ENCODE peak calls at places on chromosomes 13 and 19, in five cellular contexts. One of them, this sample, is unnamed.

GRCh38 chr13:23739597-23739996 is 149.6 kb downstream of the MIPEP start:
- DNase-seq in fibroblast of pulmonary artery: no peak
- DNase-seq in fibroblast of lung: no peak
- DNase-seq in cardiac muscle cell: no peak
- DNase-seq in pancreas: no peak
- DNase-seq in this sample: no peak

GRCh38 chr13:25046985-25047660 is 48.8 kb upstream of the PABPC3 start:
- DNase-seq in cardiac muscle cell: peak
- DNase-seq in fibroblast of pulmonary artery: peak
- DNase-seq in pancreas: no peak
- DNase-seq in fibroblast of lung: peak
- DNase-seq in this sample: no peak

GRCh38 chr19:21210037-21210621 is 68.3 kb downstream of the ZNF431 start:
- DNase-seq in pancreas: no peak
- DNase-seq in fibroblast of pulmonary artery: no peak
- DNase-seq in cardiac muscle cell: no peak
- DNase-seq in fibroblast of lung: no peak
- DNase-seq in this sample: no peak

GRCh38 chr19:15297416-15298224 is 34.7 kb downstream of the BRD4 start:
- DNase-seq in pancreas: no peak
- DNase-seq in fibroblast of lung: peak
- DNase-seq in fibroblast of pulmonary artery: peak
- DNase-seq in cardiac muscle cell: peak
- DNase-seq in this sample: no peak

GRCh38 chr13:31154939-31155338 is 6.8 kb downstream of the HSPH1 start:
- DNase-seq in fibroblast of pulmonary artery: no peak
- DNase-seq in cardiac muscle cell: no peak
- DNase-seq in pancreas: no peak
- DNase-seq in fibroblast of lung: no peak
- DNase-seq in this sample: no peak

GRCh38 chr13:26968431-26969335 is 202.9 kb downstream of the USP12 start:
- DNase-seq in fibroblast of pulmonary artery: no peak
- DNase-seq in cardiac muscle cell: peak
- DNase-seq in pancreas: peak
- DNase-seq in fibroblast of lung: peak
- DNase-seq in this sample: no peak

GRCh38 chr13:75541961-75542360 is 4.3 kb upstream of the COMMD6 start:
- DNase-seq in pancreas: no peak
- DNase-seq in fibroblast of pulmonary artery: no peak
- DNase-seq in fibroblast of lung: no peak
- DNase-seq in cardiac muscle cell: no peak
- DNase-seq in this sample: no peak

GRCh38 chr13:50708461-50708860 is 135.0 kb downstream of the DLEU7 start:
- DNase-seq in fibroblast of lung: no peak
- DNase-seq in pancreas: no peak
- DNase-seq in fibroblast of pulmonary artery: peak
- DNase-seq in cardiac muscle cell: peak
- DNase-seq in this sample: no peak

GRCh38 chr19:33703821-33704220 is 82.1 kb downstream of the CHST8 start:
- DNase-seq in pancreas: no peak
- DNase-seq in cardiac muscle cell: no peak
- DNase-seq in fibroblast of pulmonary artery: no peak
- DNase-seq in fibroblast of lung: no peak
- DNase-seq in this sample: peak

DNA sequence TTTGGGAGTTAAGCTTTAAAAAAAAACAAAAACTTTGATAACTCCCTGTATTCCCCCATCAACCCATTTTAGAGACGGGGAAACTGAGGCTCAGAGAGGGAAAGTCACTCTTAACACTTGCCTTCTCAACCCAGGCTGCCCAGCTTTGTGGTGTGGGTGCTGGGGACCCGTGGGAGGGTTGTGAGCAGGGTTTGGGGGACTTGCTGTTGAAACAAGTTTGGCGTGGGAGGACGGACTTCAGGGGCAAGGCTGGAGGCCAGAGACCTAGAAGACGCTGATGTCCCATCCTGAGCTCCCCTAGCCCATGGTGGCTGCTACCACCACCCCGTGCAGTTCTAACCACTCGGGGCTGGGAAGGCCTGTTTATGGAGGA is 747 bp upstream of the CACTIN start:
- DNase-seq in cardiac muscle cell: no peak
- DNase-seq in pancreas: peak
- DNase-seq in fibroblast of pulmonary artery: no peak
- DNase-seq in fibroblast of lung: no peak
- DNase-seq in this sample: no peak
- H3K4me3 ChIP-seq in cardiac muscle cell: no peak
- H3K4me3 ChIP-seq in pancreas: no peak
- H3K4me3 ChIP-seq in fibroblast of pulmonary artery: peak
- H3K4me3 ChIP-seq in fibroblast of lung: peak
- H3K4me3 ChIP-seq in this sample: peak

GRCh38 chr13:19961924-19962323 is 3.4 kb downstream of the ZMYM2 start:
- DNase-seq in fibroblast of lung: no peak
- DNase-seq in cardiac muscle cell: no peak
- DNase-seq in pancreas: no peak
- DNase-seq in fibroblast of pulmonary artery: no peak
- DNase-seq in this sample: no peak

GRCh38 chr13:19962894-19963293 is 4.4 kb downstream of the ZMYM2 start:
- DNase-seq in fibroblast of pulmonary artery: no peak
- DNase-seq in cardiac muscle cell: no peak
- DNase-seq in fibroblast of lung: no peak
- DNase-seq in pancreas: no peak
- DNase-seq in this sample: no peak

GRCh38 chr13:19959831-19960672 is 1.5 kb downstream of the ZMYM2 start:
- DNase-seq in cardiac muscle cell: peak
- DNase-seq in fibroblast of pulmonary artery: peak
- DNase-seq in fibroblast of lung: peak
- DNase-seq in pancreas: peak
- DNase-seq in this sample: peak

GRCh38 chr13:19960673-19961015 is 2.1 kb downstream of the ZMYM2 start:
- DNase-seq in cardiac muscle cell: peak
- DNase-seq in fibroblast of lung: no peak
- DNase-seq in fibroblast of pulmonary artery: peak
- DNase-seq in pancreas: no peak
- DNase-seq in this sample: no peak

DNA sequence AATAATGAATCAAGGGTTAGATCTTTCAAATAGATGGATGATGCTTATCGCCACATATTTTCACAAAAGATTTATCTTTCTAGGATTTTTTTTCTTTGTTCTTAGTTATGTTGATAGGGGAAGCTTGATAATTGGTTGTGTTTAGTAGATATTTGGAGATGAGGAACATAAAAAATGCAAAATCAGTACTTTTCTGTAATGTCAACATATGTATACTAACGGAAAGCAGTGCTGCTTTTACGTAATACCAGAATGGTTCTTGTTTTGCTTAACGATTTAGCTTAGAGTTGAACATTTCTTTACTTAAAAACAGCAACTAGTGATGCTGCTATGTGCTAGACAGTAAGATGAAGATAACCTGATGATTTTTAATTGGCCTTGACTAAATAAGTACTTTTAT is 3.0 kb downstream of the ZMYM2 start:
- DNase-seq in pancreas: no peak
- DNase-seq in fibroblast of pulmonary artery: peak
- DNase-seq in fibroblast of lung: no peak
- DNase-seq in cardiac muscle cell: no peak
- DNase-seq in this sample: no peak
- H3K4me3 ChIP-seq in pancreas: no peak
- H3K4me3 ChIP-seq in fibroblast of pulmonary artery: peak
- H3K4me3 ChIP-seq in fibroblast of lung: peak
- H3K4me3 ChIP-seq in cardiac muscle cell: peak
- H3K4me3 ChIP-seq in this sample: peak

GRCh38 chr13:71877280-71877653 is 10.3 kb upstream of the DACH1 start:
- DNase-seq in fibroblast of lung: peak
- DNase-seq in pancreas: no peak
- DNase-seq in fibroblast of pulmonary artery: no peak
- DNase-seq in cardiac muscle cell: no peak
- DNase-seq in this sample: no peak

GRCh38 chr13:71882120-71882519 is 15.1 kb upstream of the DACH1 start:
- DNase-seq in fibroblast of pulmonary artery: no peak
- DNase-seq in pancreas: no peak
- DNase-seq in cardiac muscle cell: no peak
- DNase-seq in fibroblast of lung: no peak
- DNase-seq in this sample: no peak

GRCh38 chr13:71879129-71879535 is 12.1 kb upstream of the DACH1 start:
- DNase-seq in fibroblast of pulmonary artery: peak
- DNase-seq in cardiac muscle cell: peak
- DNase-seq in fibroblast of lung: peak
- DNase-seq in pancreas: no peak
- DNase-seq in this sample: no peak

GRCh38 chr13:71880753-71881541 is 13.9 kb upstream of the DACH1 start:
- DNase-seq in cardiac muscle cell: peak
- DNase-seq in fibroblast of pulmonary artery: no peak
- DNase-seq in fibroblast of lung: peak
- DNase-seq in pancreas: no peak
- DNase-seq in this sample: no peak

DNA sequence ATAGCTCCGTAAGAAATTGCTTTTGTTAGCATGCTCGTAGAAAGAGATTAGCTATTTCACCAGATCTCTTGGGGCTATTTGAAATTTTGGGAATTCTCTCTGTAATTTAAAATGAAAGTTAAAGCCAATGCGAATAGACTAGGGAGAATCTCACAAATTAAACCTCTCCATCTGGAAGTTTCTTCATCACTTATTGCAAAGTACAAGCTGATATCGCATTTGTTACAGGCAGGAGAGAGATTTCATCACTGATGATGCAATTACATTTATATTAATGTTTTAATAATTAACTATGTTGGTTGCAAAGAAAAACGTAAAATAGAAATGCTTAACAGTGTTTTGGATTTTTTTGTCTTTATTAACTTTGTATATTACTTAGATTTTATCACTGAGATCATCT is 12.9 kb upstream of the DACH1 start:
- DNase-seq in cardiac muscle cell: no peak
- DNase-seq in pancreas: no peak
- DNase-seq in fibroblast of lung: no peak
- DNase-seq in fibroblast of pulmonary artery: no peak
- DNase-seq in this sample: no peak
- H3K4me3 ChIP-seq in cardiac muscle cell: no peak
- H3K4me3 ChIP-seq in pancreas: no peak
- H3K4me3 ChIP-seq in fibroblast of lung: no peak
- H3K4me3 ChIP-seq in fibroblast of pulmonary artery: no peak
- H3K4me3 ChIP-seq in this sample: no peak

GRCh38 chr13:111629457-111629856 is 309.0 kb downstream of the TEX29 start:
- DNase-seq in pancreas: no peak
- DNase-seq in fibroblast of lung: no peak
- DNase-seq in cardiac muscle cell: no peak
- DNase-seq in fibroblast of pulmonary artery: no peak
- DNase-seq in this sample: no peak
- H3K4me3 ChIP-seq in pancreas: no peak
- H3K4me3 ChIP-seq in fibroblast of lung: no peak
- H3K4me3 ChIP-seq in cardiac muscle cell: no peak
- H3K4me3 ChIP-seq in fibroblast of pulmonary artery: no peak
- H3K4me3 ChIP-seq in this sample: no peak

GRCh38 chr19:35120492-35120891 is 4.9 kb downstream of the FXYD3 start:
- DNase-seq in fibroblast of lung: peak
- DNase-seq in pancreas: no peak
- DNase-seq in fibroblast of pulmonary artery: peak
- DNase-seq in cardiac muscle cell: peak
- DNase-seq in this sample: no peak
- H3K4me3 ChIP-seq in fibroblast of lung: no peak
- H3K4me3 ChIP-seq in pancreas: no peak
- H3K4me3 ChIP-seq in fibroblast of pulmonary artery: no peak
- H3K4me3 ChIP-seq in cardiac muscle cell: no peak
- H3K4me3 ChIP-seq in this sample: no peak

GRCh38 chr19:1162404-1163282 is 11.4 kb downstream of the SBNO2 start:
- DNase-seq in cardiac muscle cell: no peak
- DNase-seq in fibroblast of lung: no peak
- DNase-seq in fibroblast of pulmonary artery: no peak
- DNase-seq in pancreas: no peak
- DNase-seq in this sample: no peak

GRCh38 chr19:1163283-1163933 is 10.7 kb downstream of the SBNO2 start:
- DNase-seq in pancreas: no peak
- DNase-seq in fibroblast of pulmonary artery: no peak
- DNase-seq in cardiac muscle cell: no peak
- DNase-seq in fibroblast of lung: no peak
- DNase-seq in this sample: peak

GRCh38 chr19:1163934-1164683 is 10.0 kb downstream of the SBNO2 start:
- DNase-seq in fibroblast of lung: no peak
- DNase-seq in cardiac muscle cell: no peak
- DNase-seq in fibroblast of pulmonary artery: no peak
- DNase-seq in pancreas: no peak
- DNase-seq in this sample: no peak

GRCh38 chr19:1166872-1167573 is 7.0 kb downstream of the SBNO2 start:
- DNase-seq in pancreas: peak
- DNase-seq in cardiac muscle cell: no peak
- DNase-seq in fibroblast of lung: no peak
- DNase-seq in fibroblast of pulmonary artery: no peak
- DNase-seq in this sample: peak

GRCh38 chr19:1164684-1165531 is 9.2 kb downstream of the SBNO2 start:
- DNase-seq in fibroblast of lung: no peak
- DNase-seq in fibroblast of pulmonary artery: no peak
- DNase-seq in cardiac muscle cell: no peak
- DNase-seq in pancreas: no peak
- DNase-seq in this sample: no peak
- H3K4me3 ChIP-seq in fibroblast of lung: no peak
- H3K4me3 ChIP-seq in fibroblast of pulmonary artery: no peak
- H3K4me3 ChIP-seq in cardiac muscle cell: no peak
- H3K4me3 ChIP-seq in pancreas: no peak
- H3K4me3 ChIP-seq in this sample: no peak